ENCODE peak calls at places on chromosomes 1 and 21, in five cellular contexts. One of them, this sample, is unnamed.

GRCh38 chr1:14143777-14144176 is 443.8 kb downstream of the PRDM2 start:
- DNase-seq in CD8-positive, alpha-beta T cell: no peak
- DNase-seq in tibial artery: no peak
- DNase-seq in H54: no peak
- DNase-seq in AG08396: no peak
- DNase-seq in this sample: no peak

GRCh38 chr1:163090321-163090945 is 21.3 kb downstream of the RGS4 start:
- DNase-seq in CD8-positive, alpha-beta T cell: no peak
- DNase-seq in tibial artery: no peak
- DNase-seq in H54: no peak
- DNase-seq in AG08396: no peak
- DNase-seq in this sample: no peak

GRCh38 chr1:113390871-113391642 is 742 bp downstream of the MAGI3 start:
- DNase-seq in CD8-positive, alpha-beta T cell: no peak
- DNase-seq in tibial artery: peak; percentile 74
- DNase-seq in H54: no peak
- DNase-seq in AG08396: peak; percentile 17
- DNase-seq in this sample: peak; percentile 52

GRCh38 chr1:40898434-40898900 is 36.3 kb upstream of the CITED4 start:
- DNase-seq in CD8-positive, alpha-beta T cell: no peak
- DNase-seq in tibial artery: no peak
- DNase-seq in H54: no peak
- DNase-seq in AG08396: no peak
- DNase-seq in this sample: no peak

GRCh38 chr21:33993286-33994231 is 78.0 kb upstream of the ATP5PO start:
- DNase-seq in CD8-positive, alpha-beta T cell: no peak
- DNase-seq in tibial artery: no peak
- DNase-seq in H54: no peak
- DNase-seq in AG08396: no peak
- DNase-seq in this sample: no peak

GRCh38 chr1:210822897-210823296 is 311.1 kb downstream of the KCNH1 start:
- DNase-seq in CD8-positive, alpha-beta T cell: no peak
- DNase-seq in tibial artery: no peak
- DNase-seq in H54: no peak
- DNase-seq in AG08396: no peak
- DNase-seq in this sample: no peak

GRCh38 chr21:37503848-37504467 is 137.4 kb downstream of the DYRK1A start:
- DNase-seq in CD8-positive, alpha-beta T cell: no peak
- DNase-seq in tibial artery: no peak
- DNase-seq in H54: peak; percentile 54
- DNase-seq in AG08396: peak; percentile 46
- DNase-seq in this sample: no peak

GRCh38 chr21:42233067-42233981 is 14.4 kb downstream of the ABCG1 start:
- DNase-seq in CD8-positive, alpha-beta T cell: peak; percentile 69
- DNase-seq in tibial artery: peak; percentile 95
- DNase-seq in H54: no peak
- DNase-seq in AG08396: peak; percentile 47
- DNase-seq in this sample: peak; percentile 79

GRCh38 chr1:76577818-76578185 is 289.5 kb upstream of the ST6GALNAC5 start:
- DNase-seq in CD8-positive, alpha-beta T cell: no peak
- DNase-seq in tibial artery: no peak
- DNase-seq in H54: no peak
- DNase-seq in AG08396: no peak
- DNase-seq in this sample: no peak

GRCh38 chr1:67747667-67748066 is 62.7 kb downstream of the GADD45A start:
- DNase-seq in CD8-positive, alpha-beta T cell: no peak
- DNase-seq in tibial artery: no peak
- DNase-seq in H54: no peak
- DNase-seq in AG08396: peak; percentile 57
- DNase-seq in this sample: no peak

GRCh38 chr1:227869281-227869842 is 53.9 kb downstream of the PRSS38 start:
- DNase-seq in CD8-positive, alpha-beta T cell: no peak
- DNase-seq in tibial artery: no peak
- DNase-seq in H54: no peak
- DNase-seq in AG08396: no peak
- DNase-seq in this sample: no peak

GRCh38 chr1:167438171-167439138 is 79.9 kb downstream of the CD247 start:
- DNase-seq in CD8-positive, alpha-beta T cell: no peak
- DNase-seq in tibial artery: no peak
- DNase-seq in H54: no peak
- DNase-seq in AG08396: no peak
- DNase-seq in this sample: no peak

GRCh38 chr1:109882288-109883245 is 28.1 kb upstream of the CSF1 start:
- DNase-seq in CD8-positive, alpha-beta T cell: no peak
- DNase-seq in tibial artery: peak; percentile 59
- DNase-seq in H54: no peak
- DNase-seq in AG08396: no peak
- DNase-seq in this sample: no peak

GRCh38 chr1:244614113-244614836 is 38.7 kb upstream of the DESI2 start:
- DNase-seq in CD8-positive, alpha-beta T cell: no peak
- DNase-seq in tibial artery: no peak
- DNase-seq in H54: no peak
- DNase-seq in AG08396: no peak
- DNase-seq in this sample: no peak

GRCh38 chr1:20376880-20377494 is 86.3 kb downstream of the VWA5B1 start:
- DNase-seq in CD8-positive, alpha-beta T cell: peak; percentile 10
- DNase-seq in tibial artery: no peak
- DNase-seq in H54: peak; percentile 54
- DNase-seq in AG08396: peak; percentile 74
- DNase-seq in this sample: no peak

GRCh38 chr1:225410036-225410435 is 17.8 kb downstream of the LBR start:
- DNase-seq in CD8-positive, alpha-beta T cell: no peak
- DNase-seq in tibial artery: no peak
- DNase-seq in H54: no peak
- DNase-seq in AG08396: no peak
- DNase-seq in this sample: no peak

GRCh38 chr21:28385845-28386244 is 606.8 kb downstream of the LTN1 start:
- DNase-seq in CD8-positive, alpha-beta T cell: no peak
- DNase-seq in tibial artery: no peak
- DNase-seq in H54: no peak
- DNase-seq in AG08396: no peak
- DNase-seq in this sample: no peak

GRCh38 chr21:44749759-44750674 is 38.6 kb upstream of the TSPEAR start:
- DNase-seq in CD8-positive, alpha-beta T cell: no peak
- DNase-seq in tibial artery: peak; percentile 56
- DNase-seq in H54: no peak
- DNase-seq in AG08396: no peak
- DNase-seq in this sample: no peak

GRCh38 chr21:42075686-42076471 is 4.8 kb downstream of the UMODL1 start:
- DNase-seq in CD8-positive, alpha-beta T cell: no peak
- DNase-seq in tibial artery: no peak
- DNase-seq in H54: no peak
- DNase-seq in AG08396: no peak
- DNase-seq in this sample: no peak

GRCh38 chr1:147700042-147700711 is 29.9 kb upstream of the ACP6 start:
- DNase-seq in CD8-positive, alpha-beta T cell: peak; percentile 25
- DNase-seq in tibial artery: peak; percentile 71
- DNase-seq in H54: peak; percentile 38
- DNase-seq in AG08396: peak; percentile 79
- DNase-seq in this sample: peak; percentile 63

GRCh38 chr1:214067853-214068703 is 80.3 kb downstream of the PROX1 start:
- DNase-seq in CD8-positive, alpha-beta T cell: no peak
- DNase-seq in tibial artery: no peak
- DNase-seq in H54: no peak
- DNase-seq in AG08396: no peak
- DNase-seq in this sample: no peak

GRCh38 chr1:228875741-228876140 is 140.5 kb downstream of the RHOU start:
- DNase-seq in CD8-positive, alpha-beta T cell: no peak
- DNase-seq in tibial artery: no peak
- DNase-seq in H54: no peak
- DNase-seq in AG08396: no peak
- DNase-seq in this sample: peak; percentile 34

GRCh38 chr1:52055066-52055853 is at the start of gene TXNDC12:
- DNase-seq in CD8-positive, alpha-beta T cell: peak; percentile 14
- DNase-seq in tibial artery: peak; percentile 91
- DNase-seq in H54: peak; percentile 72
- DNase-seq in AG08396: peak; percentile 90
- DNase-seq in this sample: peak; percentile 88

GRCh38 chr1:111733183-111733995 is 5.8 kb downstream of the INKA2 start:
- DNase-seq in CD8-positive, alpha-beta T cell: no peak
- DNase-seq in tibial artery: no peak
- DNase-seq in H54: peak; percentile 75
- DNase-seq in AG08396: peak; percentile 65
- DNase-seq in this sample: peak; percentile 44

GRCh38 chr1:172708452-172708851 is 49.5 kb downstream of the FASLG start:
- DNase-seq in CD8-positive, alpha-beta T cell: no peak
- DNase-seq in tibial artery: no peak
- DNase-seq in H54: no peak
- DNase-seq in AG08396: no peak
- DNase-seq in this sample: no peak

GRCh38 chr1:111739984-111740765 is 980 bp upstream of the INKA2 start:
- DNase-seq in CD8-positive, alpha-beta T cell: no peak
- DNase-seq in tibial artery: peak; percentile 91
- DNase-seq in H54: no peak
- DNase-seq in AG08396: peak; percentile 76
- DNase-seq in this sample: peak; percentile 65

GRCh38 chr1:113372546-113372945 is 17.8 kb upstream of the MAGI3 start:
- DNase-seq in CD8-positive, alpha-beta T cell: no peak
- DNase-seq in tibial artery: no peak
- DNase-seq in H54: no peak
- DNase-seq in AG08396: no peak
- DNase-seq in this sample: no peak

GRCh38 chr1:107649023-107649422 is 316.0 kb downstream of the VAV3 start:
- DNase-seq in CD8-positive, alpha-beta T cell: no peak
- DNase-seq in tibial artery: no peak
- DNase-seq in H54: no peak
- DNase-seq in AG08396: no peak
- DNase-seq in this sample: no peak

GRCh38 chr21:45286671-45287437 is 841 bp downstream of the POFUT2 start:
- DNase-seq in CD8-positive, alpha-beta T cell: no peak
- DNase-seq in tibial artery: peak; percentile 66
- DNase-seq in H54: no peak
- DNase-seq in AG08396: peak; percentile 51
- DNase-seq in this sample: peak; percentile 40

GRCh38 chr1:9246841-9247785 is 12.5 kb downstream of the H6PD start:
- DNase-seq in CD8-positive, alpha-beta T cell: no peak
- DNase-seq in tibial artery: no peak
- DNase-seq in H54: no peak
- DNase-seq in AG08396: no peak
- DNase-seq in this sample: no peak

GRCh38 chr1:206482611-206483010 is 12.3 kb downstream of the IKBKE start:
- DNase-seq in CD8-positive, alpha-beta T cell: no peak
- DNase-seq in tibial artery: no peak
- DNase-seq in H54: no peak
- DNase-seq in AG08396: no peak
- DNase-seq in this sample: no peak

GRCh38 chr21:42561742-42562141 is 48.1 kb downstream of the SLC37A1 start:
- DNase-seq in CD8-positive, alpha-beta T cell: no peak
- DNase-seq in tibial artery: peak; percentile 20
- DNase-seq in H54: no peak
- DNase-seq in AG08396: no peak
- DNase-seq in this sample: peak; percentile 65

GRCh38 chr1:198970919-198971318 is 332.1 kb downstream of the PTPRC start:
- DNase-seq in CD8-positive, alpha-beta T cell: no peak
- DNase-seq in tibial artery: no peak
- DNase-seq in H54: no peak
- DNase-seq in AG08396: no peak
- DNase-seq in this sample: no peak

GRCh38 chr1:70134148-70134547 is 71.2 kb downstream of the LRRC40 start:
- DNase-seq in CD8-positive, alpha-beta T cell: no peak
- DNase-seq in tibial artery: no peak
- DNase-seq in H54: no peak
- DNase-seq in AG08396: peak; percentile 2
- DNase-seq in this sample: no peak

This sample was measured in ureter.